ENCODE peak calls at places on chromosomes 1 and 21, in nine cellular contexts. K is activated CD8-positive, alpha-beta memory T cell treated with anti-CD3 and anti-CD28 coated beads for 24 hours; U is hepatocyte; R is astrocyte of the spinal cord; Z is H9; H is left lung; F is heart left ventricle; Q is endothelial cell; S is WTC11. O is an unnamed sample.

GRCh38 chr1:29900086-29900485 is 663.8 kb downstream of the PTPRU start:
- DNase-seq in S (no peak), K (no peak), H (no peak), Z (no peak), F (no peak), R (no peak), U (no peak), Q (no peak), O (no peak)

GRCh38 chr1:48202030-48202752 is 20.3 kb upstream of the SLC5A9 start:
- DNase-seq in Z (peak; percentile 69), U (peak; percentile 84), R (peak; percentile 96), K (peak; percentile 78), Q (peak; percentile 72), S (peak; percentile 80), F (peak; percentile 47), H (peak; percentile 81), O (peak; percentile 98)

GRCh38 chr1:221308534-221309511 is 429.6 kb downstream of the HLX start:
- DNase-seq in Q (no peak), Z (no peak), H (no peak), U (peak; percentile 27), F (no peak), R (no peak), S (no peak), K (no peak), O (no peak)

GRCh38 chr1:42172394-42173133 is 8.0 kb upstream of the GUCA2A start:
- DNase-seq in S (no peak), Z (no peak), F (peak; percentile 72), Q (no peak), K (no peak), H (no peak), R (no peak), U (no peak), O (no peak)

GRCh38 chr1:145961425-145962156 is 2.8 kb downstream of the ANKRD34A start:
- DNase-seq in K (peak; percentile 85), S (peak; percentile 43), Q (no peak), H (peak; percentile 89), R (no peak), F (peak; percentile 55), Z (no peak), U (peak; percentile 39), O (no peak)

GRCh38 chr1:206496131-206496793 is 11.1 kb upstream of the RASSF5 start:
- DNase-seq in Q (no peak), H (peak; percentile 40), F (no peak), S (no peak), R (no peak), Z (no peak), K (no peak), U (no peak), O (peak; percentile 25)

GRCh38 chr1:2212542-2213491 is 15.3 kb upstream of the SKI start:
- DNase-seq in H (peak; percentile 95), Q (peak; percentile 85), Z (peak; percentile 95), S (peak; percentile 88), U (peak; percentile 95), K (peak; percentile 79), R (peak; percentile 98), F (peak; percentile 96), O (peak; percentile 89)

GRCh38 chr1:8422439-8423133 is 104.7 kb downstream of the SLC45A1 start:
- DNase-seq in F (peak; percentile 29), S (no peak), K (no peak), Z (no peak), H (no peak), U (peak; percentile 40), Q (peak; percentile 21), R (peak; percentile 42), O (no peak)

GRCh38 chr1:25571522-25571970 is 28.1 kb downstream of the LDLRAP1 start:
- DNase-seq in K (no peak), Z (no peak), F (no peak), H (no peak), Q (no peak), R (no peak), U (no peak), S (no peak), O (no peak)

GRCh38 chr1:181216571-181216994 is 128.1 kb downstream of the IER5 start:
- DNase-seq in U (no peak), F (no peak), Q (no peak), R (no peak), H (no peak), K (no peak), Z (peak; percentile 63), S (no peak), O (no peak)

GRCh38 chr1:223716302-223716862 is 4.0 kb downstream of the CAPN2 start:
- DNase-seq in H (no peak), S (no peak), K (peak; percentile 76), Q (no peak), F (no peak), R (no peak), Z (no peak), U (peak; percentile 26), O (no peak)

GRCh38 chr1:6491480-6491962 is at the start of gene PLEKHG5:
- DNase-seq in R (peak; percentile 84), K (no peak), Q (no peak), Z (peak; percentile 71), F (no peak), S (no peak), H (no peak), U (peak; percentile 46), O (peak; percentile 83)

GRCh38 chr21:34836103-34836932 is 167.5 kb downstream of the CLIC6 start:
- DNase-seq in S (no peak), K (peak; percentile 59), U (peak; percentile 85), R (peak; percentile 100), F (peak; percentile 22), Z (no peak), H (peak; percentile 83), Q (no peak), O (peak; percentile 77)

GRCh38 chr1:165633624-165634023 is 2.6 kb downstream of the MGST3 start:
- DNase-seq in Q (no peak), F (no peak), H (no peak), U (no peak), R (peak; percentile 45), Z (no peak), K (no peak), S (no peak), O (peak; percentile 86)